ENCODE peak calls at places on chromosomes 16 and 17, in eight cellular contexts. Y, L, A, N, E, U, V and D are unnamed samples.

GRCh38 chr17:73293031-73293430 is 18.8 kb downstream of the CDC42EP4 start:
- DNase-seq in N (no peak), Y (no peak), U (no peak), L (no peak), E (no peak), A (no peak), V (no peak), D (no peak)

GRCh38 chr17:31425646-31426045 is 34.2 kb downstream of the RAB11FIP4 start:
- DNase-seq in A (no peak), Y (no peak), U (no peak), E (no peak), V (no peak), L (no peak), N (no peak), D (no peak)

GRCh38 chr17:80832888-80833583 is 158.6 kb upstream of the CHMP6 start:
- DNase-seq in A (peak; percentile 71), Y (peak; percentile 90), L (peak; percentile 98), N (peak; percentile 71), E (peak; percentile 45), V (peak; percentile 97), U (peak; percentile 63), D (peak; percentile 95)

GRCh38 chr16:89031715-89032659 is 55.0 kb upstream of the CBFA2T3 start:
- DNase-seq in Y (no peak), N (no peak), V (no peak), U (peak; percentile 10), E (no peak), A (peak; percentile 49), L (no peak), D (no peak)

GRCh38 chr17:56175299-56175935 is 22.1 kb downstream of the ANKFN1 start:
- DNase-seq in U (no peak), L (no peak), Y (no peak), A (no peak), V (no peak), E (no peak), N (no peak), D (no peak)

GRCh38 chr16:3007957-3008748 is 4.6 kb upstream of the CLDN9 start:
- DNase-seq in E (no peak), U (no peak), L (no peak), A (peak; percentile 23), Y (no peak), V (no peak), N (no peak), D (peak; percentile 69)

GRCh38 chr16:55285586-55285985 is 38.4 kb upstream of the IRX6 start:
- DNase-seq in N (no peak), Y (peak; percentile 85), L (no peak), A (no peak), U (no peak), E (no peak), V (no peak), D (no peak)

GRCh38 chr17:16448490-16448889 is 33.1 kb downstream of the TRPV2 start:
- DNase-seq in L (no peak), Y (no peak), N (no peak), U (no peak), V (no peak), E (no peak), A (no peak), D (no peak)